ENCODE peak calls at places on chromosomes 3 and 15, in nine cellular contexts. L, T, I, X, O, V, R, D and H are unnamed samples.

GRCh38 chr15:92656089-92656488 is 514 bp upstream of the FAM174B start:
- DNase-seq in L (no peak), T (no peak), I (no peak), X (no peak), O (no peak), V (no peak), R (no peak), D (no peak), H (no peak)

GRCh38 chr15:69463182-69463756 is 10.7 kb downstream of the RPLP1 start:
- DNase-seq in L (peak), T (no peak), I (no peak), X (no peak), O (no peak), V (no peak), R (peak), D (no peak), H (no peak)

GRCh38 chr3:16551342-16551976 is 38.0 kb upstream of the RFTN1 start:
- DNase-seq in L (no peak), T (no peak), I (no peak), X (no peak), O (no peak), V (no peak), R (no peak), D (no peak), H (no peak)

GRCh38 chr3:49020335-49021212 is 1.3 kb upstream of the NDUFAF3 start:
- DNase-seq in L (peak), T (no peak), I (peak), X (no peak), O (no peak), V (no peak), R (peak), D (no peak), H (peak)

GRCh38 chr3:143480306-143480852 is 360.8 kb downstream of the CHST2 start:
- DNase-seq in L (no peak), T (no peak), I (no peak), X (no peak), O (no peak), V (peak), R (peak), D (no peak), H (no peak)

GRCh38 chr3:160006282-160007163 is 17.9 kb downstream of the IL12A start:
- DNase-seq in L (peak), T (no peak), I (peak), X (no peak), O (peak), V (peak), R (peak), D (no peak), H (no peak)

GRCh38 chr3:137385922-137386321 is 378.2 kb upstream of the SOX14 start:
- DNase-seq in L (no peak), T (no peak), I (no peak), X (no peak), O (no peak), V (no peak), R (no peak), D (no peak), H (no peak)

GRCh38 chr3:134211797-134212196 is 38.9 kb downstream of the RYK start:
- DNase-seq in L (peak), T (no peak), I (peak), X (no peak), O (peak), V (peak), R (peak), D (no peak), H (no peak)

GRCh38 chr3:119808244-119808643 is 26.3 kb downstream of the NR1I2 start:
- DNase-seq in L (no peak), T (no peak), I (no peak), X (no peak), O (no peak), V (no peak), R (no peak), D (no peak), H (no peak)

GRCh38 chr15:67916051-67916374 is 76.2 kb upstream of the RNU6-1 start:
- DNase-seq in L (no peak), T (no peak), I (no peak), X (no peak), O (no peak), V (no peak), R (no peak), D (no peak), H (no peak)

GRCh38 chr15:67914028-67914427 is 74.2 kb upstream of the RNU6-1 start:
- DNase-seq in L (no peak), T (no peak), I (no peak), X (no peak), O (no peak), V (no peak), R (no peak), D (no peak), H (no peak)

GRCh38 chr15:67916565-67916964 is 76.7 kb upstream of the RNU6-1 start:
- DNase-seq in L (no peak), T (no peak), I (no peak), X (no peak), O (no peak), V (no peak), R (no peak), D (no peak), H (no peak)

GRCh38 chr15:67914537-67915373 is 74.9 kb upstream of the RNU6-1 start:
- DNase-seq in L (peak), T (no peak), I (no peak), X (no peak), O (peak), V (peak), R (peak), D (no peak), H (peak)

DNA sequence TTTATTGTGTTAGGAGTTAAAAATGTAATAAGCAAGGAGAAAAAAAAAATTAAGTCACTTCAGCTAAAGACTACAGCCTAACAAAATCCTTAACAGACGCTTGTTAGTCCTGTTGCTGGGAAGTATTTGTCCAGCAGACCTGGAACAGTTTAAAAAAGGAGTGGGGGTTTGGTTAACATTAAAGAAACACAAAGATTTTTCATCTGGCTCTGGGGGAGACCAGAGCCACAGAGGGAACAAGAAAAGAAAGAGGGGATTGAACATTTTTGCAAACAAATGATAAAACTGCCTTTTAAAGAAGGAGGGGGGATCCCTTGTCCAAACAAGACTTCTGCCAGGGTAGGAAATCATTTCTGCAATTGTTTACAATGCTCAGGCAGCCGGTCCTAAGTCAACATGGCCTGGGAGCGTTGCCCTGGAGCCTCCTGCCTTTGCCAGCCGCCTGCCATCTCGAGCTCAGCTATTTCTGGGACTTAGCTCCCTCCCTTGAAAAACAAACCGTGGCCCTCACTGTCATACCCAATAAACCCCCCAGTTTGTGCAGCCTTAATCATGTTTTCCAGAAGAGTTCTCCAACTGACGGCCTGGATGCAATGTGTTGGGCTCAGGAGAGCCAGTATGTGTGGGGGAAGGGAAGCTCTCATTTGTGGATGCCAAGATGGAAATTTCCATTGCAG is 75.7 kb upstream of the RNU6-1 start:
- DNase-seq in L (no peak), T (no peak), I (no peak), X (no peak), O (peak), V (peak), R (no peak), D (no peak), H (peak)
- H3K4me3 ChIP-seq in L (no peak), T (no peak), I (no peak), X (no peak), O (no peak), V (no peak), R (no peak), D (no peak), H (no peak)

DNA sequence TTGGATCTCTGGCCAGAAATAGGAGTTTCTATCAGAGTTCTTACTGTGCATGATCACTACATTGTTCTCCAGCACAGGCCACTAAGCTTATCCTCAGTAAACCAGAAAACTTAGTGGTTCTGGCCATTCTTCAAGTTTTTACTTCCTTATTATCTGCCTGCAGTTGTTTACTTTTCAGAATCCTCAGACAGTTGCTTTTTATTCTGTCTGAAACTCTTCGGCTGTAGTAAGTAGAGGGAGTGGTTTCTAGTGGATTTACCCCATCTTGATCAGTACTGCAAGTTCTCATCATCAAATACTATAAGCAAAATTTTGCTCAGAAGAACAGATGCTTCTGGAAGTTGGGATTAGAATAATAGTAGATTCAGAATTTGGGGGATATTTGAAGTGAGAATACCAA is 193.0 kb upstream of the RARB start:
- DNase-seq in L (no peak), T (no peak), I (no peak), X (no peak), O (no peak), V (no peak), R (no peak), D (no peak), H (no peak)
- H3K4me3 ChIP-seq in L (no peak), T (no peak), I (no peak), X (no peak), O (no peak), V (no peak), R (no peak), D (no peak), H (no peak)

GRCh38 chr15:65512189-65512588 is 5.3 kb downstream of the DPP8 start:
- DNase-seq in L (no peak), T (no peak), I (no peak), X (no peak), O (no peak), V (no peak), R (no peak), D (no peak), H (no peak)
- H3K4me3 ChIP-seq in L (no peak), T (no peak), I (no peak), X (no peak), O (peak), V (peak), R (no peak), D (no peak), H (peak)

GRCh38 chr3:124780767-124781485 is 50.7 kb downstream of the UMPS start:
- DNase-seq in L (peak), T (no peak), I (peak), X (no peak), O (peak), V (peak), R (peak), D (no peak), H (peak)
- H3K4me3 ChIP-seq in L (peak), T (no peak), I (no peak), X (no peak), O (no peak), V (no peak), R (peak), D (no peak), H (no peak)

GRCh38 chr3:23659840-23660430 is 145.8 kb upstream of the UBE2E1 start:
- DNase-seq in L (no peak), T (no peak), I (no peak), X (no peak), O (no peak), V (no peak), R (no peak), D (no peak), H (no peak)

GRCh38 chr3:23664459-23664858 is 141.3 kb upstream of the UBE2E1 start:
- DNase-seq in L (no peak), T (no peak), I (no peak), X (no peak), O (no peak), V (no peak), R (peak), D (no peak), H (no peak)

GRCh38 chr3:23663661-23664186 is 142.0 kb upstream of the UBE2E1 start:
- DNase-seq in L (no peak), T (no peak), I (no peak), X (no peak), O (no peak), V (peak), R (peak), D (no peak), H (no peak)

GRCh38 chr3:23663246-23663645 is 142.5 kb upstream of the UBE2E1 start:
- DNase-seq in L (no peak), T (no peak), I (no peak), X (no peak), O (no peak), V (peak), R (no peak), D (no peak), H (no peak)

GRCh38 chr3:23662079-23662617 is 143.6 kb upstream of the UBE2E1 start:
- DNase-seq in L (no peak), T (no peak), I (peak), X (no peak), O (no peak), V (no peak), R (no peak), D (no peak), H (no peak)
- H3K4me3 ChIP-seq in L (no peak), T (no peak), I (no peak), X (no peak), O (no peak), V (no peak), R (no peak), D (no peak), H (no peak)